ENCODE peak calls at places on chromosomes 6 and 20, in four cellular contexts. One of them, this sample, is unnamed.

GRCh38 chr6:30151580-30151979 is 9.4 kb downstream of the TRIM10 start:
- DNase-seq in nephron progenitor cell: no peak
- DNase-seq in H9: no peak
- DNase-seq in Peyer's patch: no peak
- DNase-seq in this sample: no peak

GRCh38 chr20:4708036-4708435 is 13.7 kb upstream of the PRND start:
- DNase-seq in Peyer's patch: no peak
- DNase-seq in nephron progenitor cell: no peak
- DNase-seq in H9: no peak
- DNase-seq in this sample: peak; percentile 5

GRCh38 chr6:77416839-77417238 is 46.5 kb downstream of the HTR1B start:
- DNase-seq in H9: no peak
- DNase-seq in nephron progenitor cell: no peak
- DNase-seq in Peyer's patch: no peak
- DNase-seq in this sample: no peak

GRCh38 chr6:3987072-3987471 is 91.9 kb downstream of the FAM217A start:
- DNase-seq in H9: peak; percentile 44
- DNase-seq in nephron progenitor cell: no peak
- DNase-seq in Peyer's patch: no peak
- DNase-seq in this sample: no peak

GRCh38 chr6:119379809-119380208 is 30.2 kb upstream of the MAN1A1 start:
- DNase-seq in Peyer's patch: no peak
- DNase-seq in H9: no peak
- DNase-seq in nephron progenitor cell: no peak
- DNase-seq in this sample: no peak

GRCh38 chr6:32941412-32941784 is 570 bp upstream of the HLA-DMB start:
- DNase-seq in H9: no peak
- DNase-seq in Peyer's patch: peak; percentile 86
- DNase-seq in nephron progenitor cell: peak; percentile 13
- DNase-seq in this sample: no peak

GRCh38 chr20:44028868-44029847 is 114.5 kb downstream of the TOX2 start:
- DNase-seq in H9: no peak
- DNase-seq in nephron progenitor cell: no peak
- DNase-seq in Peyer's patch: no peak
- DNase-seq in this sample: no peak

GRCh38 chr6:68701159-68701558 is 66.1 kb downstream of the ADGRB3 start:
- DNase-seq in Peyer's patch: no peak
- DNase-seq in nephron progenitor cell: no peak
- DNase-seq in H9: no peak
- DNase-seq in this sample: no peak

GRCh38 chr6:6352772-6353171 is 32.3 kb upstream of the F13A1 start:
- DNase-seq in Peyer's patch: no peak
- DNase-seq in nephron progenitor cell: no peak
- DNase-seq in H9: no peak
- DNase-seq in this sample: no peak

GRCh38 chr6:19270616-19271015 is 566.6 kb upstream of the ID4 start:
- DNase-seq in H9: no peak
- DNase-seq in nephron progenitor cell: no peak
- DNase-seq in Peyer's patch: no peak
- DNase-seq in this sample: no peak

GRCh38 chr20:32457476-32457986 is 99.4 kb downstream of the ASXL1 start:
- DNase-seq in nephron progenitor cell: peak; percentile 91
- DNase-seq in Peyer's patch: no peak
- DNase-seq in H9: peak; percentile 96
- DNase-seq in this sample: peak; percentile 68

GRCh38 chr6:797479-798077 is 104.6 kb upstream of the EXOC2 start:
- DNase-seq in Peyer's patch: peak; percentile 74
- DNase-seq in H9: no peak
- DNase-seq in nephron progenitor cell: peak; percentile 49
- DNase-seq in this sample: peak; percentile 52

GRCh38 chr6:143271024-143271423 is 179.5 kb downstream of the ADAT2 start:
- DNase-seq in Peyer's patch: no peak
- DNase-seq in H9: no peak
- DNase-seq in nephron progenitor cell: no peak
- DNase-seq in this sample: no peak

GRCh38 chr6:117267766-117268534 is 2.6 kb downstream of the VGLL2 start:
- DNase-seq in H9: peak; percentile 81
- DNase-seq in Peyer's patch: no peak
- DNase-seq in nephron progenitor cell: peak; percentile 21
- DNase-seq in this sample: no peak

GRCh38 chr6:134853111-134854055 is 96.5 kb downstream of the ALDH8A1 start:
- DNase-seq in Peyer's patch: peak; percentile 77
- DNase-seq in H9: no peak
- DNase-seq in nephron progenitor cell: no peak
- DNase-seq in this sample: no peak

GRCh38 chr20:3173582-3174441 is 463 bp upstream of the LZTS3 start:
- DNase-seq in nephron progenitor cell: peak; percentile 98
- DNase-seq in Peyer's patch: peak; percentile 95
- DNase-seq in H9: peak; percentile 91
- DNase-seq in this sample: peak; percentile 95

DNA sequence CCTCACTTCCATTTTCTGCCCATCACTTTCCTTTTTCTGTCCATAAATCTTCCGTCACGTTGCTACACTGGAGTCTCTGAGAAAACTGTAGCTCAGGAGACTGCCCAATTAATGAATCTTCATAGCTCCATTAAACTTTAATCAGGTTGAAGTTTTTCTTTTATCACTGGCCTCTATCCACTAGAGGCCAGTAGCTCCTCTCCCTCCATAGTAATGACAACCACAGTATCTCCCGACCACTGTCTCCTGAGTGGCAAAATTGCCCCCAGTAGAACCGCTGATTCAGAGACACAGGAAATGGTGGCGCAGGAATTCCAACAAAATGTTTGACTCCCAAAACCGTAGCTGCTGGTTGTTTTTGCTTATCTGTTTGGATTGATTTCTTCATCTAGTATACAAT is 18.4 kb upstream of the DOK5 start:
- DNase-seq in nephron progenitor cell: no peak
- DNase-seq in H9: no peak
- DNase-seq in Peyer's patch: no peak
- DNase-seq in this sample: no peak
- TF ChIP-seq CTCF in nephron progenitor cell: no peak
- TF ChIP-seq CTCF in H9: no peak
- TF ChIP-seq CTCF in Peyer's patch: no peak
- TF ChIP-seq CTCF in this sample: no peak

GRCh38 chr6:108570518-108570917 is 9.8 kb downstream of the FOXO3 start:
- DNase-seq in Peyer's patch: no peak
- DNase-seq in H9: no peak
- DNase-seq in nephron progenitor cell: no peak
- DNase-seq in this sample: no peak
- TF ChIP-seq CTCF in Peyer's patch: no peak
- TF ChIP-seq CTCF in H9: peak; percentile 30
- TF ChIP-seq CTCF in nephron progenitor cell: no peak
- TF ChIP-seq CTCF in this sample: no peak

DNA sequence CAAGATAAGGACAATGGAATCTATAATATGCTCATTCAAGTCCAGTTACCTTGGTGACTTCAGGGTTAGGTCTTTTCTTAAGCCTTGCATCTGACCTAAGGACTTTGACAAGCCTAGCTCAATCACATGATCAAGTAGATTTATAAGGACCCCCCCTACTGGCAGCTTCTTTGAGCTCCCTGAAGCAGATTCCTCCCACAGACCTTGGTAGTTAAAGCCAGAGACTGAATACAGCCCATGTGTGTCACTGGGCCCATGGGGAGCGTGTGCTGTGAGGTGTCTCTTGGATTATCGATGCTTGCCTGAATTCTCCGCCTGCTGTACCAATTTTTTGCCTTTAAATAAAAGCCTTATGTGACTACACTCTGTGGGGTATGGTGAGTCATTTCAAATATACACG is 372.7 kb upstream of the RGS17 start:
- DNase-seq in nephron progenitor cell: peak; percentile 13
- DNase-seq in H9: peak; percentile 56
- DNase-seq in Peyer's patch: no peak
- DNase-seq in this sample: no peak
- TF ChIP-seq CTCF in nephron progenitor cell: no peak
- TF ChIP-seq CTCF in H9: peak; percentile 62
- TF ChIP-seq CTCF in Peyer's patch: no peak
- TF ChIP-seq CTCF in this sample: no peak

GRCh38 chr6:24287239-24287638 is 70.6 kb downstream of the DCDC2 start:
- DNase-seq in H9: no peak
- DNase-seq in nephron progenitor cell: no peak
- DNase-seq in Peyer's patch: no peak
- DNase-seq in this sample: no peak

GRCh38 chr6:24284006-24284405 is 73.9 kb downstream of the DCDC2 start:
- DNase-seq in H9: no peak
- DNase-seq in nephron progenitor cell: no peak
- DNase-seq in Peyer's patch: no peak
- DNase-seq in this sample: no peak

GRCh38 chr6:24283043-24283985 is 74.5 kb downstream of the DCDC2 start:
- DNase-seq in nephron progenitor cell: peak; percentile 68
- DNase-seq in H9: peak; percentile 76
- DNase-seq in Peyer's patch: peak; percentile 72
- DNase-seq in this sample: peak; percentile 81
- TF ChIP-seq CTCF in nephron progenitor cell: peak; percentile 73
- TF ChIP-seq CTCF in H9: peak; percentile 87
- TF ChIP-seq CTCF in Peyer's patch: peak; percentile 19
- TF ChIP-seq CTCF in this sample: peak; percentile 31

This sample was measured in stomach.